ENCODE peak calls at places on chromosome 5, in four cellular contexts. X is effector memory CD4-positive, alpha-beta T cell; U is aorta; I is body of pancreas. G is an unnamed sample.

GRCh38 chr5:74992791-74993190 is 59.6 kb downstream of the GCNT4 start:
- DNase-seq in I (no peak), U (no peak), X (no peak), G (no peak)

GRCh38 chr5:52838306-52839015 is 50.7 kb downstream of the ITGA1 start:
- DNase-seq in I (no peak), U (peak), X (no peak), G (no peak)

GRCh38 chr5:163534476-163535172 is 29.2 kb downstream of the MAT2B start:
- DNase-seq in U (no peak), X (no peak), I (no peak), G (no peak)

GRCh38 chr5:55173696-55174101 is 722 bp upstream of the CDC20B start:
- DNase-seq in I (peak), U (no peak), X (no peak), G (no peak)

GRCh38 chr5:138574744-138575193 is 432 bp downstream of the HSPA9 start:
- DNase-seq in X (no peak), U (no peak), I (no peak), G (no peak)

GRCh38 chr5:55063220-55063863 is 39.1 kb upstream of the GZMA start:
- DNase-seq in I (no peak), X (no peak), U (no peak), G (no peak)

GRCh38 chr5:25858019-25858418 is 1180.4 kb downstream of the CDH9 start:
- DNase-seq in U (no peak), X (no peak), I (no peak), G (no peak)

GRCh38 chr5:113378960-113379541 is 55.7 kb downstream of the TSSK1B start:
- DNase-seq in U (no peak), I (peak), X (peak), G (peak)

GRCh38 chr5:143698534-143698933 is 113.4 kb upstream of the HMHB1 start:
- DNase-seq in U (no peak), I (no peak), X (no peak), G (no peak)

GRCh38 chr5:51651476-51651875 is 268.2 kb downstream of the ISL1 start:
- DNase-seq in X (no peak), I (no peak), U (no peak), G (no peak)

GRCh38 chr5:40550481-40550880 is 129.2 kb upstream of the PTGER4 start:
- DNase-seq in X (no peak), I (no peak), U (no peak), G (no peak)

GRCh38 chr5:167245871-167246270 is 1045.6 kb upstream of the WWC1 start:
- DNase-seq in U (no peak), X (no peak), I (no peak), G (no peak)

GRCh38 chr5:167770461-167770860 is 521.0 kb upstream of the WWC1 start:
- DNase-seq in U (no peak), I (no peak), X (no peak), G (no peak)

GRCh38 chr5:139575751-139576150 is 14.6 kb downstream of the UBE2D2 start:
- DNase-seq in I (no peak), X (no peak), U (no peak), G (no peak)

GRCh38 chr5:10703676-10704075 is 57.4 kb downstream of the DAP start:
- DNase-seq in I (peak), X (no peak), U (no peak), G (no peak)

GRCh38 chr5:14208071-14209021 is 65.2 kb downstream of the TRIO start:
- DNase-seq in I (no peak), U (no peak), X (no peak), G (no peak)

GRCh38 chr5:78716221-78716620 is 67.6 kb upstream of the LHFPL2 start:
- DNase-seq in I (no peak), U (no peak), X (no peak), G (no peak)

GRCh38 chr5:55030676-55031445 is 6.8 kb downstream of the GZMK start:
- DNase-seq in U (no peak), I (no peak), X (no peak), G (no peak)

GRCh38 chr5:88405783-88406182 is 137.1 kb upstream of the TMEM161B start:
- DNase-seq in X (no peak), U (no peak), I (no peak), G (no peak)

GRCh38 chr5:31197183-31197582 is 3.7 kb downstream of the CDH6 start:
- DNase-seq in X (no peak), I (no peak), U (no peak), G (no peak)

GRCh38 chr5:38655691-38656090 is 99.2 kb upstream of the LIFR start:
- DNase-seq in I (no peak), X (no peak), U (no peak), G (no peak)

GRCh38 chr5:38657020-38657419 is 100.6 kb upstream of the LIFR start:
- DNase-seq in U (no peak), I (no peak), X (no peak), G (no peak)

GRCh38 chr5:38662088-38662487 is 105.6 kb upstream of the LIFR start:
- DNase-seq in I (no peak), X (no peak), U (no peak), G (no peak)

GRCh38 chr5:38663276-38663675 is 106.8 kb upstream of the LIFR start:
- DNase-seq in I (no peak), U (no peak), X (no peak), G (no peak)

GRCh38 chr5:38660194-38660668 is 103.8 kb upstream of the LIFR start:
- DNase-seq in U (no peak), X (no peak), I (peak), G (no peak)
- H3K4me3 ChIP-seq in U (no peak), X (no peak), I (no peak), G (no peak)

GRCh38 chr5:116291271-116291670 is 206.4 kb downstream of the COMMD10 start:
- DNase-seq in X (no peak), U (no peak), I (no peak), G (no peak)

GRCh38 chr5:116288524-116288923 is 203.7 kb downstream of the COMMD10 start:
- DNase-seq in X (no peak), I (no peak), U (no peak), G (no peak)

DNA sequence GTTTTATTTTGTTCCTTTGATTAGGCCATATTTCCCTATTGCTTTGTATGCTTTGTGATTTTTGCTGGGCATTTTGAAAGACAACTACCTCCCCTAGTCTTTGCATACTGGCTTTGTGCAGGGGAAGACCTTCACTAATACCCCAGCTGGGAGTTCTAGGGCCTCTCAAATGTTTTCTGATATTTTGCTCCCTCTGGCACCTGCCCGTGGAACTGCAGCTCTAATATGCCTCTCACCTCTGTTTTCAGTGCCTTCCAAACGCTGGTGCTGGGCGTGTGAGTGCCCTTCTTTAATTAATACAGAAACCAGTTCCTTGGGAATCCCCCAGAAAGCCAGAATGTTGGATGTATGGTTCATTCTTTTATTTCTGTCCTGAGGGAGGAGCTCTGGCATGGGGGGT is 204.5 kb downstream of the COMMD10 start:
- DNase-seq in U (no peak), X (no peak), I (no peak), G (no peak)
- H3K27ac ChIP-seq in U (no peak), X (no peak), I (no peak), G (no peak)

DNA sequence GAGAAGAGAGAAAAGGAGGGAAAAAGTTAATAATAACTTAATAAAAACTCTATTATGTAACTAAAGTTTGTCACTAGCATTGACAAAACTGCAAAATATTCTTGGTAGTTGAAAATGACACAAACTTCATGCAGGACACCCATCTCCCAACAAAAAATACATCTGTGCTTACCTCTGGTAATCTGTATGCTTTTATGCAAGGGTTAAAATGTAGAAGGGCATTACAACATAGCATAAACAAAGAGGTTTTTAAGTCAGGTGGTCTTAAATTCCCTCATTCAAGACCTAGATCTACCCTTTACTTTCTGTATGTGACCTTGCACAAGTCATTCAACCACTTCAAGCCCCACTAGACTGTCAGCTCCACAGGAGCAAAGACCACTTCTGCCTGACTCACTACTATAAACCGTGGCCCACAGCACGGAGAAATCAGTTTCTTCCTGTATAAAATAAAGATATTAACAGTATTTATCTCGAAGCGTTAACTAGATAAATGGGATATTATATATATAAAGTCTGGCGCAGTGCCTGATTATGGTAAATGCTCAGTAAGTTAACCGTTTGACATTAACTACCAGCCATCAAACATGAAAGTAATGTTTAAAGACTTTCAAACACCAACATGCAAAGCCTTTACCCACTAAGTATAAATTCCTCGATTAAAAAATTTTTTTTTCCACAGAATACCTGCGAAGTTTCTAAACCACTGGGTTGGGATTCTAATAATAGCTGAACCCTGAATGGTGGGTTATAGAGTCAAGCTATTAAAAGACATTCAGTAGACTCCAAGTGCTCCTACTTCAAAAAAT is 2.0 kb downstream of the FBXL17 start:
- DNase-seq in X (no peak), I (no peak), U (no peak), G (no peak)
- H3K4me3 ChIP-seq in X (peak), I (peak), U (peak), G (peak)

GRCh38 chr5:1051366-1051720 is 42.7 kb downstream of the NKD2 start:
- DNase-seq in U (no peak), X (no peak), I (no peak), G (no peak)
- H3K27ac ChIP-seq in U (no peak), X (no peak), I (no peak), G (no peak)

DNA sequence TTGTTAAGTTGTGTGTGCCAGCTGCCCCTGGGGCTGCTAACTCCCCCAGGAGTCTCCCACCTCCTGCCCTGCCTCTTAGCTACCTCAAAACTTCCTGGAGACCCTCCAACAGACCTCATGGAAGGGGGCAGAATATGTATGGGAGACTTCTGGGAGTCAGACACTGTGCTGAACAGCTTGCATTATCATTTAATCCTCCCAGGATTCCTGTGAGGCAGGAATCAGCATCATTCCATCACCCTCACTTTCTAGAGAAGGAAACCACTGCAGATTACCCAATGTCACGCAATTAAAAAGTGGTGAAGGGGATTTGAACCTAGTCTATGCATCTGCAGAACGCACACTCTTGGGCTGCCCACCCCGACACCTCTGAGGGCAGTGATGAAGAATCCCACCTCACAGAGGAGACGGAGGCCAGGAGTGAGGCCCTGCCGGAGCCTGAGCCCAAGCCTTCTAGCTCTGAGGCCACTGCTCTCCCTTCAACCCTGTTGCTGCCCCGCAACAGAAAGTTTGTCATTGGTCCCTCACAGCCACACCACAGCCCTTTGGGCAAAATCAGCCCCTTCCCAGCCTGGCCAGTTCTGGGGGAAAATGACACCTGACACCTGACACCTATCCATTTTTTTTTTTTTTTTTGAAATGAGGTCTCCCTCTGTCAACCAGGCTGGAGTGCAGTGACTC is 30.3 kb upstream of the IL17B start:
- DNase-seq in U (peak), I (no peak), X (no peak), G (no peak)
- H3K4me3 ChIP-seq in U (peak), I (no peak), X (no peak), G (no peak)

DNA sequence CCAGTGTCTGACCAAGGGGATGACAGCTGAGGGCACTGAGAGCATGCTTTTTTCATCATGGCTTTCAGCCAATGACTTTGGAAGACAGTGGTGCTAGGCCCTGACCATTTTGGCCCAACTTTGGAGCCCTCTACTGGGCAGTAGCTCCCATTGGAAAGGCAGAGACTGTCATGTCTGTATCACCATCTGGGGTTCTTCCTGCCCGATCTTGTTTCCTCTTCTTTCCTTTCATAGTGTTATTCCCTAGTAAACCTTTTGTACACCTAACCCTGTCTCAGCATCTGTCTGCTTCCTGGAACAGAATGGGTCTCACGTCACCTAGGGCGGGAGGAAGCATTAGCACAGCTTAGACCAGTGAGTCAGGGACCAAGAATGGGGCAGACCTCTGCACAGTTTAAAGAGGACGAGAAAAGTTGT is 97.4 kb upstream of the MAST4 start:
- DNase-seq in I (no peak), U (no peak), X (no peak), G (no peak)
- H3K27ac ChIP-seq in I (no peak), U (no peak), X (no peak), G (no peak)

GRCh38 chr5:124395287-124395686 is 351.2 kb downstream of the ZNF608 start:
- DNase-seq in U (no peak), I (no peak), X (no peak), G (no peak)
- H3K4me3 ChIP-seq in U (no peak), I (no peak), X (no peak), G (no peak)